ENCODE peak calls at places on chromosomes 11 and 22, in five cellular contexts. L is osteoblast, T is upper lobe of right lung, O is heart right ventricle, U is lower lobe of right lung. N is an unnamed sample. For H3K9me3, the result is how much of the 10 kb centered on the place peaks cover.

GRCh38 chr11:106770489-106771100 is 247.7 kb downstream of the GUCY1A2 start:
- DNase-seq in L (no peak), T (no peak), O (no peak), U (no peak), N (no peak)

GRCh38 chr11:82854242-82854641 is 46.0 kb downstream of the PRCP start:
- DNase-seq in L (peak), T (no peak), O (no peak), U (no peak), N (no peak)

GRCh38 chr22:39913886-39914285 is 13.0 kb downstream of the GRAP2 start:
- DNase-seq in L (no peak), T (no peak), O (no peak), U (no peak), N (no peak)

GRCh38 chr11:96338910-96339703 is 3.9 kb downstream of the MAML2 start:
- DNase-seq in L (peak), T (peak), O (peak), U (peak), N (peak)

GRCh38 chr11:66891849-66892660 is 35.2 kb downstream of the LRFN4 start:
- DNase-seq in L (peak), T (no peak), O (no peak), U (no peak), N (no peak)

GRCh38 chr22:40597541-40598453 is 38.7 kb downstream of the MRTFA start:
- DNase-seq in L (no peak), T (no peak), O (no peak), U (no peak), N (no peak)

GRCh38 chr11:472272-472671 is 22.2 kb downstream of the PTDSS2 start:
- DNase-seq in L (no peak), T (no peak), O (no peak), U (no peak), N (no peak)

GRCh38 chr11:1573077-1573846 is 1.2 kb upstream of the DUSP8 start:
- DNase-seq in L (peak), T (peak), O (no peak), U (no peak), N (peak)

GRCh38 chr11:57499413-57499982 is 16.0 kb downstream of the SLC43A1 start:
- DNase-seq in L (peak), T (peak), O (peak), U (peak), N (no peak)

GRCh38 chr11:112942966-112943643 is 18.1 kb upstream of the NCAM1 start:
- DNase-seq in L (no peak), T (no peak), O (no peak), U (no peak), N (no peak)

GRCh38 chr11:34774604-34775003 is 141.6 kb downstream of the APIP start:
- DNase-seq in L (no peak), T (no peak), O (no peak), U (no peak), N (no peak)

GRCh38 chr22:28014141-28015055 is 95.3 kb upstream of the PITPNB start:
- DNase-seq in L (peak), T (peak), O (no peak), U (peak), N (no peak)

GRCh38 chr11:36427079-36427478 is 83.0 kb downstream of the TRAF6 start:
- DNase-seq in L (no peak), T (no peak), O (no peak), U (no peak), N (no peak)

GRCh38 chr11:122365545-122366380 is 249.7 kb upstream of the BLID start:
- DNase-seq in L (no peak), T (no peak), O (peak), U (no peak), N (no peak)

GRCh38 chr11:131737357-131737756 is 366.9 kb downstream of the NTM start:
- DNase-seq in L (no peak), T (no peak), O (no peak), U (no peak), N (no peak)

GRCh38 chr22:17562906-17563870 is at the start of gene SLC25A18:
- DNase-seq in L (peak), T (no peak), O (peak), U (no peak), N (no peak)

GRCh38 chr22:48845356-48845936 is 982.2 kb downstream of the BRD1 start:
- DNase-seq in L (no peak), T (no peak), O (no peak), U (no peak), N (no peak)

GRCh38 chr11:93849751-93850584 is 450 bp downstream of the VSTM5 start:
- DNase-seq in L (peak), T (no peak), O (peak), U (no peak), N (no peak)

GRCh38 chr11:102120006-102120405 is 9.8 kb downstream of the YAP1 start:
- DNase-seq in L (no peak), T (no peak), O (no peak), U (no peak), N (no peak)

GRCh38 chr11:118606844-118607228 is 579 bp upstream of the PHLDB1 start:
- DNase-seq in L (no peak), T (no peak), O (no peak), U (no peak), N (no peak)

GRCh38 chr11:67274768-67275605 is 8.7 kb downstream of the GRK2 start:
- DNase-seq in L (peak), T (peak), O (peak), U (peak), N (peak)

GRCh38 chr11:109972939-109973338 is 120.3 kb upstream of the ZC3H12C start:
- DNase-seq in L (no peak), T (no peak), O (no peak), U (no peak), N (no peak)

GRCh38 chr22:35375031-35375430 is 5.9 kb upstream of the HMOX1 start:
- DNase-seq in L (peak), T (no peak), O (no peak), U (no peak), N (no peak)

GRCh38 chr11:119624102-119624615 is 104.8 kb downstream of the NECTIN1 start:
- DNase-seq in L (peak), T (no peak), O (no peak), U (no peak), N (no peak)

GRCh38 chr11:103700605-103701004 is 335.8 kb upstream of the DDI1 start:
- DNase-seq in L (peak), T (no peak), O (no peak), U (no peak), N (no peak)

GRCh38 chr11:103805688-103806009 is 230.8 kb upstream of the DDI1 start:
- DNase-seq in L (no peak), T (no peak), O (no peak), U (no peak), N (no peak)

GRCh38 chr11:47359586-47359985 is 7.1 kb upstream of the MYBPC3 start:
- DNase-seq in L (peak), T (no peak), O (no peak), U (peak), N (no peak)

GRCh38 chr11:79419120-79419519 is 21.7 kb downstream of the TENM4 start:
- DNase-seq in L (peak), T (no peak), O (no peak), U (no peak), N (no peak)

GRCh38 chr11:44308256-44308922 is 1.6 kb downstream of the ALX4 start:
- DNase-seq in L (no peak), T (no peak), O (no peak), U (no peak), N (no peak)

GRCh38 chr11:44310456-44311272 is 725 bp upstream of the ALX4 start:
- DNase-seq in L (peak), T (no peak), O (no peak), U (no peak), N (no peak)

GRCh38 chr11:44308923-44309482 is 936 bp downstream of the ALX4 start:
- DNase-seq in L (peak), T (no peak), O (no peak), U (no peak), N (no peak)

GRCh38 chr11:44310198-44310455 is 188 bp upstream of the ALX4 start:
- DNase-seq in L (no peak), T (no peak), O (no peak), U (no peak), N (no peak)

DNA sequence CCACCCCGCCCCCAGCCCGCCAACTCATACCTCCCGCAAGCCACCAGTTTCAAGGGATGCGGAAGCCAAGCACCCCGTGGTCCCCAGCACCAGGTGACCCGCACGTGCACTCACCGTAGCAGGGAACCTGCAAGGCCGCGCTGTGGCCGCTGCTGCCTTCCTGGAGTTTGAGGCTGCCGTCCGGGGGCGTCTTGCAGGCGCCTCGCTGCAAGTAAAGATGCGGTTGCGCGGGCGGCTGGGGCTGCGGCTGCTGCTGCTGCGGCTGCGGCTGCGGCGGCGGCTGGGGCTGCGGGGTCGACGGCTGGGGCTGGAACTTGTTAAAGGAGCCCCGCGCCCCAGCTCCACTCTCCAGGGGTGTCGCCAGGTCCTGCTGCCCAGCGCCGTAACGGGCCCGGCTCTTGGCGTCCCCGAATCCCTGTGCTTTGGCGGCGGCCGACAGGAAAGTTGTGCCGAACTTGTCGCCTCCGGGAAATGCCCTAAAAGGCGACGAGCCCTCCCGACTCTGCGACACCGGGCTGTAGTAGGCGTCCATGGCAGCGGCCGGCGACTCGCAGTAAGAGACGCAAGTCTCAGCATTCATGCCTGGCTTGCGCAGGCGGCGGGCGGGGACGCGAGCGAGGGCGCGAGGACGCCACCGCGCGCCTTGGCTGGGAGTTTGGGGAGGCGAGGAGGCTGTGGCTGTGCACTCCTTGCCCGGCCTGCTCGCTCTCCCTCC is at the start of gene ALX4:
- DNase-seq in L (peak), T (no peak), O (peak), U (no peak), N (no peak)
- H3K4me3 ChIP-seq in L (peak), T (peak), O (peak), U (peak), N (no peak)

GRCh38 chr22:11627436-11627797 is 3900.6 kb upstream of the OR11H1 start:
- DNase-seq in L (peak), T (peak), O (no peak), U (no peak), N (no peak)
- H3K9me3 ChIP-seq in L (under half), T (under half), O (half or more), U (under half), N (under half)

DNA sequence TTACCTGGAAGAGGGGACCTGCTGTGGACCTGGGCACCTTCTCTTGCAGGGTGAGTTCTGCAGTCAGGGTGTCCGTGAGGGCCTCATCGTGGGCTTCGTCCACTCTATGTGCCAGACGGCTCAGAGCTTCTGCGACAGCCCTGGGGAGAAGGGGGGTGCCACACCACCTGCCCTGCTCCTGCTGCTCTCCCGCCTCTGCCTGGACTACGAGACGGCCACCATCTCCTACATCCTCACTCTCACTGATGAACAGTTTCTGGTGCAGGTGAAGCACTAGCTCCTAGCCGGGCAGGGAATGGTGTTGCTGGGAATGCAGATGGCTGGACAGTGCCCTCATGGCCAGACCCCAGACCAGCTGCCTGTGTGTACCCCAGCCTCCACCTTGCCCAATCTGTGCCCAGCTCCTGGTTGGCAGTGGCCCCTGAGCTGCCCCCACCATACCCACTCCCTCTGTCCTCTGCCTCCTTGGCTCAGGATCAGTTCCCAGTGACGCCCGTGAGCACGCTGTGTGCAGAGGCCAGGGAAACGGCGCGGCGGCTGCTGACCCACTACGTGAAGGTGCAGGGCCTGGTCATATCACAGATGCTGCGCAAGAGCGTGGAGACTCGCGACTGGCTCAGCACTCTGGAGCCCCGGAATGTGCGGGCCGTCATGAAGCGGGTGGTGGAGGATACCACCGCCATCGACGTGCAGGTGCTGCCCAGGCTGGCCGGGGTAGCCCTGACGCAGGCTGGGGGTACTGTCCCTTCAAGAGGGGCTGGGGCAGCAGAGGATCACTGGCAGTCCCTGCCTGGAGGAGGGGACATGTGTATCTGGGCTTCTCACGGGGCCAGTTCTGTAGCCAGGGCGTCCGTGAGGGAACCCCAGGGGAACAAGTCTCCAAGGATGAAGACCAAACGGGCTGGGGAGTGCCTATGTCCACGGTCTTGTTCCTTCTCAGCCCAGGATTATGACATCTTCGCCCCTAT is 2.2 kb upstream of the TM7SF2 start:
- DNase-seq in L (no peak), T (no peak), O (no peak), U (no peak), N (no peak)
- H3K27ac ChIP-seq in L (no peak), T (no peak), O (no peak), U (no peak), N (no peak)

DNA sequence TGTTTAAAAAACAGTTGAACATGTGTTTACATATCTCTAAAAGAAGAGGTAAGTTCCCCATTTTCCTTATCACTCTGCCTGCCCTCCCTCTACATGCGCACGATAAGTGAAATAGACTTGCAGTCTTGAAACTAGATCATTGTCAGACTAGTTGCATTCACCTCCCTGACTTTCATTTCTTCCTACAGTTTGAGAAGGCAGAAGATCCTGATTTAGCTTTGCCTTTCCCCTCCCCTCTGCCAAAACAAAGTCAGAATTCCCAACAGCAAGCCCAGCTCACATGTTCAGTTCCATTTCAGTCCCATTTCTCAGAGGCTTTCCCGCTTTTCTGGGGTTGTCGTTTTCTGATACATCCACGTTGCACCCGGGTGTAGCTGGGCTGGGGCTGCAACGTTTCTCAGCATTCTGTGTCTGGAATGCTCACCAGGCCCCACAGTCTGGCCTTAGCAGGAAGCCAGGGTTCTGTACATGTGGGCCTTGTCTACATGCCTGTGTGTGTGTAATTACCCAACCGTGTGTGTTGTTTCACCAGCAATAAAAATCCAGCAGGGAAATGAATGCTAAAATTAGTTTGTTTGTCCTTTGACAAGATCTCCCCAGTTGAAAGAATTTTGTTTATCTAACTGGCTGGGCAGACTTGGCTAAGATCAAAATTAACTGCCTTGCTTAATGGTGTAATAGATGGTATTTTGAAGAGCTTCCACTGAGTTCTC is 179.2 kb downstream of the DBX1 start:
- DNase-seq in L (peak), T (no peak), O (no peak), U (no peak), N (no peak)
- H3K4me3 ChIP-seq in L (no peak), T (no peak), O (no peak), U (no peak), N (no peak)

DNA sequence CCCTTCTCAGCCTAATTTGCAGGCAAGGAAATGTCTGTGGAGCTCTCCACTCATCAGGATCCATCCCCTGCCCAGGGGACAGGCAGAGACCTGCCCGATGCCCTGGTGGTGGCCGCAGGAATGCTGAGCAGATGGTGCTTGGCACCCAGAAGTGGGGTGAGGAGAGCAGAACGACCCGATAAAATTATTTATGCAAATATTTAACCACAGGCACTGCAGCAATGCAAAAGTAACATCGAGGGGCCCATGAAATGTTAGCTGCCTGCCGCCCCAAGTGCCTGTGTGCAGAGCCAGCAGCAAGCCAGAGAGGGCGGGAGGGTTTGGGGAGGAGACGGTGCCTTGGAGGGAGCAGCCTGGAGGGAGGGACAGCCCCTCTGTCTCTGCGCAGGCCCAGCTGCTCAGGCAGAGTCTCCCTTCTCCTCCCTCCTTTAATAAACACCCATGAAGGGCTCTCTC is 205.5 kb downstream of the CTTN start:
- DNase-seq in L (peak), T (no peak), O (no peak), U (peak), N (no peak)
- H3K9me3 ChIP-seq in L (under half), T (under half), O (under half), U (under half), N (under half)

DNA sequence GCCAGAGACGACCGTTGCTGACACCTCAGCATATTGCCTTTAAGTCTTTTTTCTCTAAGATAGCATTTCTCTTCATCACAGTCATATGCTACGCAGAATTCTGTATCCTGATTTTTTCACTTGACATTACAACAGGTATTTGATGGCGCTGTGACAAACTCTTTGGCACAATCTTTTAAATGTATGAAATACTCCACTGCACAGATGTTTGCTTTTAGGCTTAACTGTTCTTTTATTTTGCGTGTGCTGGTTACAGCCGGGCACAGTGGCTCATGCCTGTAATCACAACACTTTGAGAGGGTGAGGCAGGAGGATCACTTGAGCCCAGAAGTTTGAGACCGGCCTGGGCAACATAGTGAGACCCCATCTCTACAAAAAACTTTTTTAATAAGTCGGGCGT is 52.0 kb upstream of the PPP6R3 start:
- DNase-seq in L (peak), T (no peak), O (no peak), U (no peak), N (no peak)
- H3K27ac ChIP-seq in L (no peak), T (no peak), O (no peak), U (no peak), N (no peak)

DNA sequence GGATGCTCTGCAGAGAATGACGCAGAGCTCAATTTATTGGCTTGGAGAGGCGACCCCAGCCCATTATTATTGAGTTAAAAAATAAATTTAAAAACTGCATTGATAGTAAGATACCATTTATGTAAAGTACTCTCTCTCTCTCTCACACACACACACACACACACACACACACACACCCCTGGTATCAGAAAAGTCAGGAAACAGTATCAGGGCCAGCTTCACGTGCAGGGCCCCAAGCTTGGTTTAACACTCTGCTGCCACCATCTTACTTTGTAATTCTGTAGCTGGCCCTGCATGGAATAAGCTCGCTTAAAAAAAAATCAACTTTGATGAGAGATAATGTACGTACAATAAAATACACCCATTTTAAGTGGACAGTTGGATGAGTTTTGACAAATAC is 59.8 kb upstream of the CD5 start:
- DNase-seq in L (no peak), T (no peak), O (no peak), U (no peak), N (no peak)
- H3K4me3 ChIP-seq in L (no peak), T (no peak), O (no peak), U (no peak), N (peak)

GRCh38 chr22:47589271-47590250 is 827.1 kb downstream of the TBC1D22A start:
- DNase-seq in L (no peak), T (peak), O (no peak), U (no peak), N (no peak)

GRCh38 chr22:47592791-47593190 is 830.3 kb downstream of the TBC1D22A start:
- DNase-seq in L (no peak), T (peak), O (no peak), U (no peak), N (no peak)

GRCh38 chr22:47591709-47592108 is 829.3 kb downstream of the TBC1D22A start:
- DNase-seq in L (no peak), T (peak), O (no peak), U (no peak), N (no peak)

GRCh38 chr22:47593291-47593690 is 830.8 kb downstream of the TBC1D22A start:
- DNase-seq in L (no peak), T (peak), O (no peak), U (no peak), N (no peak)

GRCh38 chr22:47591016-47591415 is 828.6 kb downstream of the TBC1D22A start:
- DNase-seq in L (no peak), T (peak), O (no peak), U (no peak), N (no peak)
- H3K9me3 ChIP-seq in L (under half), T (under half), O (under half), U (under half), N (under half)

GRCh38 chr11:43879789-43880639 is 617 bp upstream of the ALKBH3 start:
- DNase-seq in L (no peak), T (no peak), O (no peak), U (no peak), N (no peak)

GRCh38 chr11:43874738-43875137 is 5.9 kb upstream of the ALKBH3 start:
- DNase-seq in L (no peak), T (no peak), O (no peak), U (no peak), N (no peak)

GRCh38 chr11:43880640-43881159 is at the start of gene ALKBH3:
- DNase-seq in L (peak), T (peak), O (peak), U (peak), N (peak)
- H3K27ac ChIP-seq in L (peak), T (peak), O (peak), U (peak), N (peak)

GRCh38 chr11:73921180-73921579 is 29.6 kb upstream of the DNAJB13 start:
- DNase-seq in L (no peak), T (no peak), O (no peak), U (no peak), N (no peak)
- H3K4me3 ChIP-seq in L (no peak), T (no peak), O (no peak), U (no peak), N (no peak)